ENCODE peak calls at places on chromosomes 6 and 20, in five cellular contexts. X is T-helper 9 cell, C is ovary, P is choroid plexus epithelial cell, S is AG09319. B is an unnamed sample.
A peak's percentile ranks its signal among the peaks of the same experiment; 100 is the strongest.

GRCh38 chr6:38187285-38187684 is 367.8 kb downstream of the ZFAND3 start:
- DNase-seq in X (no peak), C (no peak), P (peak; percentile 18), S (no peak), B (no peak)

GRCh38 chr6:92706976-92707375 is 712.4 kb downstream of the EPHA7 start:
- DNase-seq in X (no peak), C (no peak), P (peak; percentile 2), S (no peak), B (no peak)

GRCh38 chr6:69795469-69796080 is 1.2 kb downstream of the LMBRD1 start:
- DNase-seq in X (no peak), C (no peak), P (peak; percentile 16), S (no peak), B (no peak)

GRCh38 chr20:53180928-53181362 is 208.8 kb downstream of the TSHZ2 start:
- DNase-seq in X (no peak), C (no peak), P (no peak), S (no peak), B (no peak)

GRCh38 chr20:32559216-32559752 is 25.8 kb downstream of the NOL4L start:
- DNase-seq in X (no peak), C (no peak), P (no peak), S (no peak), B (no peak)

GRCh38 chr6:157240059-157240959 is 83.0 kb downstream of the TMEM242 start:
- DNase-seq in X (no peak), C (peak; percentile 88), P (no peak), S (no peak), B (no peak)

GRCh38 chr6:38262041-38262440 is 377.7 kb downstream of the BTBD9 start:
- DNase-seq in X (no peak), C (no peak), P (peak; percentile 96), S (peak; percentile 22), B (no peak)

GRCh38 chr20:38125157-38126056 is 39.7 kb downstream of the TGM2 start:
- DNase-seq in X (no peak), C (peak; percentile 68), P (peak; percentile 90), S (no peak), B (no peak)

GRCh38 chr20:38692436-38693411 is 31.6 kb upstream of the SLC32A1 start:
- DNase-seq in X (peak; percentile 52), C (peak; percentile 22), P (peak; percentile 82), S (peak; percentile 11), B (peak; percentile 49)

GRCh38 chr6:69422474-69422873 is 374.3 kb downstream of the LMBRD1 start:
- DNase-seq in X (no peak), C (no peak), P (no peak), S (no peak), B (no peak)

GRCh38 chr20:35012227-35013069 is 56.8 kb downstream of the MYH7B start:
- DNase-seq in X (no peak), C (peak; percentile 34), P (peak; percentile 35), S (no peak), B (no peak)

GRCh38 chr20:18613553-18613952 is 25.7 kb downstream of the DTD1 start:
- DNase-seq in X (no peak), C (no peak), P (no peak), S (no peak), B (no peak)

GRCh38 chr20:62420846-62421715 is 6.3 kb downstream of the RBBP8NL start:
- DNase-seq in X (no peak), C (no peak), P (no peak), S (no peak), B (no peak)

GRCh38 chr6:14396826-14397517 is 279.4 kb downstream of the CD83 start:
- DNase-seq in X (no peak), C (no peak), P (peak; percentile 7), S (no peak), B (no peak)

GRCh38 chr6:35048031-35048613 is 93.0 kb downstream of the TCP11 start:
- DNase-seq in X (no peak), C (peak; percentile 48), P (no peak), S (no peak), B (no peak)

GRCh38 chr6:106608080-106608668 is 21.1 kb downstream of the RTN4IP1 start:
- DNase-seq in X (no peak), C (no peak), P (peak; percentile 84), S (no peak), B (no peak)

GRCh38 chr6:166614589-166614988 is 12.5 kb downstream of the RPS6KA2 start:
- DNase-seq in X (no peak), C (no peak), P (no peak), S (no peak), B (no peak)

GRCh38 chr20:48262955-48263354 is 477.7 kb upstream of the SULF2 start:
- DNase-seq in X (no peak), C (no peak), P (no peak), S (no peak), B (no peak)

GRCh38 chr6:24522090-24522820 is 27.5 kb downstream of the ALDH5A1 start:
- DNase-seq in X (no peak), C (no peak), P (peak; percentile 19), S (no peak), B (no peak)

GRCh38 chr20:20253744-20254330 is 114.1 kb upstream of the INSM1 start:
- DNase-seq in X (no peak), C (no peak), P (no peak), S (no peak), B (no peak)

GRCh38 chr6:170057961-170058877 is 232.7 kb downstream of the DLL1 start:
- DNase-seq in X (no peak), C (peak; percentile 8), P (no peak), S (no peak), B (no peak)

GRCh38 chr20:57893364-57894001 is 183.7 kb upstream of the PMEPA1 start:
- DNase-seq in X (no peak), C (no peak), P (no peak), S (no peak), B (no peak)

GRCh38 chr20:57735831-57736737 is 26.3 kb upstream of the PMEPA1 start:
- DNase-seq in X (no peak), C (no peak), P (no peak), S (no peak), B (no peak)

GRCh38 chr6:41371992-41372525 is 36.7 kb downstream of the NCR2 start:
- DNase-seq in X (no peak), C (no peak), P (peak; percentile 63), S (no peak), B (no peak)

B was measured in T-helper 17 cell.